ENCODE peak calls at places on chromosomes 13 and 19, in four cellular contexts. L is kidney epithelial cell, P is BJ, G is AG04450. A is an unnamed sample.

GRCh38 chr13:25691654-25692053 is 319.9 kb downstream of the ATP8A2 start:
- DNase-seq in G (no peak), P (no peak), L (no peak), A (no peak)

GRCh38 chr19:51690359-51691121 is 2.6 kb upstream of the SPACA6 start:
- DNase-seq in L (no peak), P (no peak), G (peak; percentile 41), A (peak; percentile 56)

GRCh38 chr19:29855087-29855486 is 43.3 kb downstream of the CCNE1 start:
- DNase-seq in P (no peak), L (no peak), G (no peak), A (no peak)

GRCh38 chr13:27375686-27376326 is 48.6 kb upstream of the GTF3A start:
- DNase-seq in P (no peak), G (peak; percentile 26), L (no peak), A (peak; percentile 13)

GRCh38 chr19:39179754-39180153 is 17.0 kb upstream of the NCCRP1 start:
- DNase-seq in G (no peak), L (no peak), P (no peak), A (no peak)

GRCh38 chr19:39498262-39499081 is at the start of gene DLL3:
- DNase-seq in L (no peak), P (no peak), G (no peak), A (no peak)

GRCh38 chr19:3142292-3142670 is 6.4 kb downstream of the GNA15 start:
- DNase-seq in P (peak; percentile 26), L (no peak), G (peak; percentile 42), A (peak; percentile 51)

GRCh38 chr19:48812094-48812929 is 1.5 kb upstream of the BCAT2 start:
- DNase-seq in G (no peak), L (no peak), P (no peak), A (no peak)

GRCh38 chr13:47000166-47000565 is 103.3 kb upstream of the HTR2A start:
- DNase-seq in P (no peak), L (no peak), G (no peak), A (no peak)

GRCh38 chr13:77966671-77967070 is 48.0 kb upstream of the EDNRB start:
- DNase-seq in P (no peak), L (no peak), G (no peak), A (no peak)

GRCh38 chr13:109871018-109871370 is 84.6 kb upstream of the IRS2 start:
- DNase-seq in L (no peak), G (no peak), P (no peak), A (no peak)

GRCh38 chr19:34972163-34972705 is 8.2 kb upstream of the ZNF792 start:
- DNase-seq in P (no peak), G (no peak), L (no peak), A (no peak)

GRCh38 chr13:75787249-75787940 is 151.3 kb downstream of the LMO7 start:
- DNase-seq in P (peak; percentile 50), G (no peak), L (no peak), A (no peak)

GRCh38 chr19:11018179-11018578 is 57.3 kb downstream of the SMARCA4 start:
- DNase-seq in L (peak; percentile 31), P (no peak), G (no peak), A (peak; percentile 11)

GRCh38 chr13:43388282-43389034 is 365.1 kb downstream of the DNAJC15 start:
- DNase-seq in G (no peak), L (peak; percentile 41), P (no peak), A (no peak)

GRCh38 chr13:101139076-101139475 is 277.2 kb downstream of the NALCN start:
- DNase-seq in P (no peak), G (no peak), L (peak; percentile 56), A (no peak)

GRCh38 chr13:97225533-97225932 is 3.4 kb downstream of the MBNL2 start:
- DNase-seq in G (no peak), L (no peak), P (no peak), A (no peak)

GRCh38 chr13:89865331-89865833 is 1482.1 kb upstream of the MIR17HG start:
- DNase-seq in P (no peak), L (no peak), G (no peak), A (no peak)

GRCh38 chr19:24054044-24054935 is 32.7 kb upstream of the ZNF254 start:
- DNase-seq in G (peak; percentile 58), P (peak; percentile 72), L (peak; percentile 38), A (peak; percentile 46)

GRCh38 chr13:43544011-43544410 is 242.8 kb downstream of the ENOX1 start:
- DNase-seq in G (no peak), L (no peak), P (no peak), A (peak; percentile 30)

GRCh38 chr19:29644179-29644578 is 21.1 kb upstream of the PLEKHF1 start:
- DNase-seq in P (no peak), G (no peak), L (no peak), A (no peak)

GRCh38 chr19:15591796-15592195 is 23.2 kb upstream of the CYP4F8 start:
- DNase-seq in P (no peak), L (no peak), G (no peak), A (no peak)

GRCh38 chr13:60152904-60153303 is 10.8 kb downstream of the DIAPH3 start:
- DNase-seq in G (no peak), P (no peak), L (no peak), A (no peak)

GRCh38 chr19:8900421-8900820 is 68.2 kb downstream of the MBD3L1 start:
- DNase-seq in P (no peak), G (no peak), L (no peak), A (no peak)

GRCh38 chr19:45515807-45516401 is 8.6 kb downstream of the VASP start:
- DNase-seq in G (no peak), L (no peak), P (no peak), A (no peak)

GRCh38 chr13:24168392-24168750 is 7.9 kb downstream of the SPATA13 start:
- DNase-seq in G (no peak), L (no peak), P (no peak), A (no peak)

GRCh38 chr13:25899464-25899863 is 152.4 kb downstream of the SHISA2 start:
- DNase-seq in L (no peak), G (no peak), P (no peak), A (no peak)

GRCh38 chr13:66323695-66324094 is 906.4 kb downstream of the PCDH9 start:
- DNase-seq in P (no peak), L (no peak), G (no peak), A (no peak)

GRCh38 chr13:97974773-97975172 is 21.3 kb downstream of the IPO5 start:
- DNase-seq in L (no peak), P (no peak), G (no peak), A (no peak)

GRCh38 chr19:35657904-35658700 is 8.2 kb upstream of the UPK1A start:
- DNase-seq in L (no peak), G (no peak), P (no peak), A (no peak)

DNA sequence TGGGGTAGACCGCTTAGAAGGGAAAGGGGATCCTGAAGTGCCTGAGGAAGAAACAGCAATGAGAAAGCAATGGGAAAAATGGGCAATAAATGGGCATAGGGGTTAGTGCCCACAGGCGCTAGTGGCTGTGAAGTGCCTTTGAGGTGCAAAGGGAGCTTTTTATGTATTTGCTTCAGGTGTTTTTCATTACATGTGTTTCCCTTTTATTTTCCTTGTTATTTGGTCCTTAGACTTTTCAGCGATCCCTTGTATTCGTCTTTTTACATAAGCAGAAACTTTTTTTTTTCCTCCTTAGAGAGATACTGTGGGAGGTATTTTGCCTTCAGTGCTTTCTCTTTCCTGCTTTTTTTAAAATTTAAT is 19.6 kb downstream of the NFIX start:
- DNase-seq in G (no peak), P (no peak), L (no peak), A (no peak)
- H3K4me3 ChIP-seq in G (no peak overlapping the region), P (no peak overlapping the region), L (no peak overlapping the region), A (no peak overlapping the region)

DNA sequence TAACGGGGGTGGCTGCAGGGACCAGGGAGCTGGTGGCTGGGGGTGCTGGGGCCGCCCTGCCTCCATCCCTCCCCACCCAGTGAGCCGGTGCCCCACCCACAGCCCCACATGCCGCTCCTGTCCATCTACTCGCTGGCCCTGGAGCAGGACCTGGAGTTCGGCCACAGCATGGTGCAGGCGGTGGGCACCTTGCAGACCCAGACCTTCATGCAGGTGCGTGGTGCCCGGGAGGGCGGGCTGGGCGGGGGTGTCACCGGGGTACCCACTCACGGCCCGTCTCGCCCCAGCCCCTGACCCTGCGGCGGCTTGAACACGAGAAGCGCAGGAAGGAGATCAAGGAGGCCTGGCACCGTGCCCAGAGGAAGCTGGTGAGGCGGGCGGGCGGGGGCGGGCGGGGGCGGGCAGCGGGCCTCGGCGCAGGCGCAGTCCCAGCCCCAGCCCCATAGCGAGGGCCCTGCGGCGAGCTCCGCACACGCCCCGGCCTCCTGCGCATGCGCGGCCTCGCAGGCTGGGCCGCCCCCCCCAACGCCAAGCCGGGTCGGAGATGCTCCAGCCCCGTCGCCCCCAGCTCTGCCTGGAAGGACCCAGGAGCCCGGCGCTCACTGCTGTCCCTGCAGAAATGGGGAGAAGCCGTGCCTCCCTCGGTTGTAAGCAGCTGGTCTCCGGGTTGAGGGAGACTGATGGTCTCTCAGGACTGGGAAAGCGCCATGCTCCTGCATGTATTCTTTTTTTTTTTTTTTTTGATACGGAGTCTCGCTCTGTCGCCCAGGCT is 7.7 kb downstream of the ARHGAP45 start:
- DNase-seq in G (no peak), L (no peak), P (no peak), A (no peak)
- H3K4me3 ChIP-seq in G (no peak overlapping the region), L (no peak overlapping the region), P (no peak overlapping the region), A (no peak overlapping the region)

GRCh38 chr13:112880976-112881540 is 88.0 kb upstream of the MCF2L start:
- DNase-seq in L (no peak), G (no peak), P (no peak), A (no peak)

GRCh38 chr13:112877976-112878955 is 90.7 kb upstream of the MCF2L start:
- DNase-seq in P (no peak), G (no peak), L (no peak), A (no peak)

GRCh38 chr13:112877496-112877895 is 91.5 kb upstream of the MCF2L start:
- DNase-seq in P (no peak), G (no peak), L (no peak), A (no peak)

GRCh38 chr13:112880221-112880641 is 88.8 kb upstream of the MCF2L start:
- DNase-seq in G (no peak), L (no peak), P (no peak), A (no peak)

GRCh38 chr13:112879283-112879833 is 89.7 kb upstream of the MCF2L start:
- DNase-seq in L (no peak), G (no peak), P (no peak), A (no peak)
- H3K4me3 ChIP-seq in L (no peak overlapping the region), G (no peak overlapping the region), P (no peak overlapping the region), A (no peak overlapping the region)

GRCh38 chr13:37475966-37476365 is 122.6 kb downstream of the POSTN start:
- DNase-seq in P (no peak), G (no peak), L (no peak), A (no peak)

GRCh38 chr13:37481005-37481857 is 117.3 kb downstream of the POSTN start:
- DNase-seq in G (no peak), P (no peak), L (no peak), A (peak; percentile 67)

GRCh38 chr13:37481858-37482227 is 116.7 kb downstream of the POSTN start:
- DNase-seq in P (no peak), G (no peak), L (no peak), A (no peak)

GRCh38 chr13:37476874-37477273 is 121.7 kb downstream of the POSTN start:
- DNase-seq in L (no peak), G (no peak), P (no peak), A (no peak)

DNA sequence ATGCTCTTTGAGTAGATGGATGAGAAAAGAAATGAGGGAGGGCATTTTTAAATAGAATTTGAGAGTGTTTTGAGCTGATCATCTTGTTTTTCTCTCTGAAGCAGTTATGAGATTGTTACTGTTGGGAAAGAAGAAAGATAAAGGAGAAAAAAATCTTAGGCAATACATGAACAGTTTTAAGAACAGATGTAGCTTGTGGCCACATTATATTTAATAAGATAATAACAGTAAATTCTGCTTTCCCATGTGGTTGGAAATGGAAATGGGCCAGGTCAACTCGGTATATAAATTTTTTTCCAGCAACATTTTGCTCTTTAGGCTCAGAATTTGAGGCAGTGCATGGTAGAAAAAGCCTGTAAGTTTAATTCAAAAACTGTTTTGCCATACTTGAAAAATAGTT is 118.7 kb downstream of the POSTN start:
- DNase-seq in L (no peak), P (no peak), G (no peak), A (no peak)
- H3K4me3 ChIP-seq in L (no peak overlapping the region), P (no peak overlapping the region), G (no peak overlapping the region), A (no peak overlapping the region)

A was measured in skeletal muscle cell.